ENCODE peak calls at places on chromosomes 16 and 17, in four cellular contexts. G, F, C and R are unnamed samples.

GRCh38 chr17:68290268-68290954 is 516 bp downstream of the SLC16A6 start:
- DNase-seq in G (no peak), F (peak), C (no peak), R (peak)

GRCh38 chr16:69494993-69495392 is 70.6 kb downstream of the CYB5B start:
- DNase-seq in G (no peak), F (peak), C (peak), R (peak)

GRCh38 chr16:84555418-84556196 is 51.1 kb upstream of the MEAK7 start:
- DNase-seq in G (no peak), F (no peak), C (no peak), R (no peak)

GRCh38 chr16:89779917-89780316 is 36.5 kb downstream of the FANCA start:
- DNase-seq in G (no peak), F (no peak), C (no peak), R (no peak)

GRCh38 chr16:48503779-48504178 is 106.2 kb downstream of the N4BP1 start:
- DNase-seq in G (peak), F (no peak), C (no peak), R (no peak)

GRCh38 chr16:57186630-57187507 is 740 bp downstream of the RSPRY1 start:
- DNase-seq in G (no peak), F (peak), C (no peak), R (peak)

GRCh38 chr17:75844530-75845057 is 390 bp upstream of the UNC13D start:
- DNase-seq in G (no peak), F (no peak), C (no peak), R (peak)

GRCh38 chr16:14104066-14104465 is 32.9 kb downstream of the MRTFB start:
- DNase-seq in G (no peak), F (no peak), C (no peak), R (no peak)

GRCh38 chr17:67471118-67471517 is 94.0 kb downstream of the PITPNC1 start:
- DNase-seq in G (no peak), F (no peak), C (no peak), R (no peak)

GRCh38 chr17:10762037-10762436 is 32.2 kb upstream of the TMEM220 start:
- DNase-seq in G (no peak), F (no peak), C (no peak), R (no peak)

GRCh38 chr17:49339359-49339758 is 22.7 kb downstream of the ZNF652 start:
- DNase-seq in G (no peak), F (no peak), C (no peak), R (no peak)

GRCh38 chr16:879461-879861 is 78.9 kb upstream of the GNG13 start:
- DNase-seq in G (no peak), F (no peak), C (no peak), R (no peak)

GRCh38 chr17:27345141-27345904 is 51.4 kb downstream of the WSB1 start:
- DNase-seq in G (peak), F (peak), C (peak), R (peak)

GRCh38 chr17:66945451-66945850 is 19.1 kb upstream of the CACNG4 start:
- DNase-seq in G (no peak), F (peak), C (no peak), R (no peak)

GRCh38 chr17:43952724-43953666 is 745 bp downstream of the PYY start:
- DNase-seq in G (no peak), F (peak), C (peak), R (peak)

GRCh38 chr16:72371307-72372081 is 199.5 kb upstream of the PMFBP1 start:
- DNase-seq in G (peak), F (peak), C (peak), R (peak)

GRCh38 chr17:81512984-81513668 is 527 bp upstream of the ACTG1 start:
- DNase-seq in G (peak), F (peak), C (no peak), R (peak)

GRCh38 chr16:86383488-86384262 is 126.7 kb upstream of the FOXF1 start:
- DNase-seq in G (peak), F (no peak), C (no peak), R (peak)

GRCh38 chr16:79768594-79768993 is 168.1 kb upstream of the MAF start:
- DNase-seq in G (no peak), F (no peak), C (no peak), R (no peak)

GRCh38 chr17:4097165-4097960 is 45.5 kb downstream of the ZZEF1 start:
- DNase-seq in G (no peak), F (no peak), C (no peak), R (no peak)

GRCh38 chr16:4868046-4868445 is 20.8 kb downstream of the UBN1 start:
- DNase-seq in G (no peak), F (no peak), C (no peak), R (no peak)
- H3K56ac ChIP-seq in G (no peak), F (no peak), C (no peak), R (no peak)

GRCh38 chr16:23388786-23389185 is 64.2 kb downstream of the COG7 start:
- DNase-seq in G (no peak), F (no peak), C (no peak), R (no peak)
- H3K4ac ChIP-seq in G (no peak), F (no peak), C (no peak), R (no peak)

DNA sequence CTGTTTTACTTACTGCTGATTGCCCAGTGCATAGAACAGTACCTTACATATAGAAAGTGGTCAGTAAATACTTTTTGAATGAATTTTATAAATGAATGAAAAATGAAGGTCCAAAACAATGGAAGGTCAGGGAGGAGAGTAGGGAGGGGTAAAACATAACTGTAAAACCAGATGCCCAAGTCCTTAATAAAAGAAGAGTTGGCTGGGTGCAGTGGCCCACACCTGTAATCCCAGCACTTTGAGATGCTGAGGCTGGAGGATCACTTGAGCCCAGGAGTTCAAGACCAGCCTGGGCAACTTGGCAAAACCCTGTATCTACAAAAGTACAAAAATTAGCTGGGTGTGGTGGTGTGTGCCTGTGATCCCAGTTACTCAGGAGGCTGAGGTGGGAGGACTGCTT is 108.2 kb downstream of the BRIP1 start:
- DNase-seq in G (no peak), F (no peak), C (no peak), R (no peak)
- H3K56ac ChIP-seq in G (no peak), F (no peak), C (no peak), R (no peak)

DNA sequence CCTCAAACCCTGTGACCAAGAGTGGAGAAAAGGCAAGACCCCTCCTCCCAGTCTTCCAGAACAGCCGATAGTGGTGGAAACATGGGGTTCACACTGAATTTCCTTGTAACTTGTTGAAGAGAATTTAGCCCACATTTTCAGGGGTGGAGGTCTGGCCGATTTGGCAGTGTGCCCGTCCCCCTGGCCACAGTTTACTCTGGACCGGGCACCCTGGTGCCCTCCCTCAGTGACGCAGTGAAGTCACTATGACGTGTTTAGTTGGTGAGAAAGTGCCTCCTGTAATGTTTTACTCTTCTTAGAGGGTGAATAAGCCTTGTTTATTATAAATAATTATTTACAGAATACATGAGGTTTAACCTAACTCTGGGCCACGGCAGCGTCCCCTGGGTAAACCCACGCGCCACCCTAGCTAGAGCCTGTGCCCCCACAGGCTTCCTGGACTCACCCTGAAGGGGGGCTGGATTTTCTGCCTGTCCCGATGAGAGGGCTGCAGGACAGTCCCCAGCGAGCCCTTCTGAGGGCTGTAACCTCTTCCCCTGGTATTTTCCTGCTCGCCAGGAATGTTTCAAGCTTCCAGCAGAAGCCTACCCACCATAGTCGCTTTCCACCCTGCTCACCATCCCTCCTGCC is 316.9 kb downstream of the SEC14L1 start:
- DNase-seq in G (no peak), F (no peak), C (no peak), R (no peak)
- H3K4ac ChIP-seq in G (no peak), F (no peak), C (no peak), R (no peak)

DNA sequence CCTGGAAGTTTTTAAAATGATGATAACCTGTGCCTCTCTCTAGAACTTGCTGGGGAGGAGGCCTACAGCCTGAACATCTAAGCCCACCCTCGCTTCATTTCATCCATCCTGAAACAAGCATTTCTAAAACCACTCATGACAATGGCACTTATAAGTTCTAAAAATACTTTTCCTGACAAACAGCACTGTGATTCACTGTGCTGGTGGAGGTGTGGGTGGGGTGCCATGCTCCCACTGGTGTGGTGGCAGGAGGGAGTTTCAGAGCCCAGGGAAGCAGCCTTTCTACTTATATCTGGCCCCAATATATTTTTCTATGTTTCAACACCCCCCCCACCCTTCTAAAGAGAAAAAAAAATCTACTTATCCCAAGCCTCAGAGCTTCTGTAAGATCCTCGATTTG is 52.6 kb downstream of the RAB11FIP4 start:
- DNase-seq in G (peak), F (no peak), C (no peak), R (no peak)
- H3K56ac ChIP-seq in G (no peak), F (no peak), C (no peak), R (no peak)